ENCODE peak calls at places on chromosomes 7 and 10, in ten cellular contexts. One of them, this sample, is unnamed.

GRCh38 chr7:26515462-26515861 is 223.8 kb downstream of the SNX10 start:
- DNase-seq in stimulated activated naive CD8-positive, alpha-beta T cell treated with anti-CD3 and anti-CD28 coated beads, Interleukin-15, Interleukin-2, amounts not matched to agents 100 U/mL and 50 U/mL, for 24 hours: no peak
- DNase-seq in neuronal stem cell: no peak
- DNase-seq in GDM1: no peak
- DNase-seq in effector memory CD8-positive, alpha-beta T cell: no peak
- DNase-seq in astrocyte of the cerebellum: no peak
- DNase-seq in heart right ventricle: no peak
- DNase-seq in iPS-NIHi11: peak; percentile 48
- DNase-seq in heart left ventricle: no peak
- DNase-seq in retinal pigment epithelial cell: no peak
- DNase-seq in this sample: no peak

GRCh38 chr10:48451969-48452878 is 145.7 kb downstream of the MAPK8 start:
- DNase-seq in stimulated activated naive CD8-positive, alpha-beta T cell treated with anti-CD3 and anti-CD28 coated beads, Interleukin-15, Interleukin-2, amounts not matched to agents 100 U/mL and 50 U/mL, for 24 hours: no peak
- DNase-seq in neuronal stem cell: no peak
- DNase-seq in GDM1: no peak
- DNase-seq in effector memory CD8-positive, alpha-beta T cell: no peak
- DNase-seq in astrocyte of the cerebellum: no peak
- DNase-seq in heart right ventricle: no peak
- DNase-seq in iPS-NIHi11: no peak
- DNase-seq in heart left ventricle: peak; percentile 27
- DNase-seq in retinal pigment epithelial cell: no peak
- DNase-seq in this sample: peak; percentile 24

GRCh38 chr10:121159670-121160069 is 308.5 kb downstream of the WDR11 start:
- DNase-seq in stimulated activated naive CD8-positive, alpha-beta T cell treated with anti-CD3 and anti-CD28 coated beads, Interleukin-15, Interleukin-2, amounts not matched to agents 100 U/mL and 50 U/mL, for 24 hours: peak; percentile 4
- DNase-seq in neuronal stem cell: no peak
- DNase-seq in GDM1: no peak
- DNase-seq in effector memory CD8-positive, alpha-beta T cell: no peak
- DNase-seq in astrocyte of the cerebellum: no peak
- DNase-seq in heart right ventricle: no peak
- DNase-seq in iPS-NIHi11: no peak
- DNase-seq in heart left ventricle: no peak
- DNase-seq in retinal pigment epithelial cell: no peak
- DNase-seq in this sample: no peak

GRCh38 chr7:151308791-151309190 is 32.8 kb upstream of the NUB1 start:
- DNase-seq in stimulated activated naive CD8-positive, alpha-beta T cell treated with anti-CD3 and anti-CD28 coated beads, Interleukin-15, Interleukin-2, amounts not matched to agents 100 U/mL and 50 U/mL, for 24 hours: no peak
- DNase-seq in neuronal stem cell: no peak
- DNase-seq in GDM1: no peak
- DNase-seq in effector memory CD8-positive, alpha-beta T cell: no peak
- DNase-seq in astrocyte of the cerebellum: no peak
- DNase-seq in heart right ventricle: no peak
- DNase-seq in iPS-NIHi11: no peak
- DNase-seq in heart left ventricle: no peak
- DNase-seq in retinal pigment epithelial cell: no peak
- DNase-seq in this sample: no peak

GRCh38 chr7:16648551-16648950 is 2.6 kb downstream of the BZW2 start:
- DNase-seq in stimulated activated naive CD8-positive, alpha-beta T cell treated with anti-CD3 and anti-CD28 coated beads, Interleukin-15, Interleukin-2, amounts not matched to agents 100 U/mL and 50 U/mL, for 24 hours: no peak
- DNase-seq in neuronal stem cell: no peak
- DNase-seq in GDM1: no peak
- DNase-seq in effector memory CD8-positive, alpha-beta T cell: no peak
- DNase-seq in astrocyte of the cerebellum: no peak
- DNase-seq in heart right ventricle: no peak
- DNase-seq in iPS-NIHi11: peak; percentile 20
- DNase-seq in heart left ventricle: no peak
- DNase-seq in retinal pigment epithelial cell: no peak
- DNase-seq in this sample: no peak

GRCh38 chr7:135774284-135774683 is 25.7 kb upstream of the FAM180A start:
- DNase-seq in stimulated activated naive CD8-positive, alpha-beta T cell treated with anti-CD3 and anti-CD28 coated beads, Interleukin-15, Interleukin-2, amounts not matched to agents 100 U/mL and 50 U/mL, for 24 hours: no peak
- DNase-seq in neuronal stem cell: no peak
- DNase-seq in GDM1: no peak
- DNase-seq in effector memory CD8-positive, alpha-beta T cell: no peak
- DNase-seq in astrocyte of the cerebellum: no peak
- DNase-seq in heart right ventricle: no peak
- DNase-seq in iPS-NIHi11: peak; percentile 41
- DNase-seq in heart left ventricle: no peak
- DNase-seq in retinal pigment epithelial cell: peak; percentile 79
- DNase-seq in this sample: no peak

GRCh38 chr7:3267928-3268690 is 32.9 kb upstream of the SDK1 start:
- DNase-seq in stimulated activated naive CD8-positive, alpha-beta T cell treated with anti-CD3 and anti-CD28 coated beads, Interleukin-15, Interleukin-2, amounts not matched to agents 100 U/mL and 50 U/mL, for 24 hours: no peak
- DNase-seq in neuronal stem cell: no peak
- DNase-seq in GDM1: no peak
- DNase-seq in effector memory CD8-positive, alpha-beta T cell: no peak
- DNase-seq in astrocyte of the cerebellum: peak; percentile 84
- DNase-seq in heart right ventricle: no peak
- DNase-seq in iPS-NIHi11: no peak
- DNase-seq in heart left ventricle: no peak
- DNase-seq in retinal pigment epithelial cell: no peak
- DNase-seq in this sample: no peak

GRCh38 chr7:149474309-149475120 is 13.7 kb upstream of the ZNF777 start:
- DNase-seq in stimulated activated naive CD8-positive, alpha-beta T cell treated with anti-CD3 and anti-CD28 coated beads, Interleukin-15, Interleukin-2, amounts not matched to agents 100 U/mL and 50 U/mL, for 24 hours: no peak
- DNase-seq in neuronal stem cell: no peak
- DNase-seq in GDM1: no peak
- DNase-seq in effector memory CD8-positive, alpha-beta T cell: no peak
- DNase-seq in astrocyte of the cerebellum: no peak
- DNase-seq in heart right ventricle: no peak
- DNase-seq in iPS-NIHi11: peak; percentile 55
- DNase-seq in heart left ventricle: peak; percentile 61
- DNase-seq in retinal pigment epithelial cell: no peak
- DNase-seq in this sample: no peak

GRCh38 chr7:130899638-130900401 is 165.8 kb upstream of the KLF14 start:
- DNase-seq in stimulated activated naive CD8-positive, alpha-beta T cell treated with anti-CD3 and anti-CD28 coated beads, Interleukin-15, Interleukin-2, amounts not matched to agents 100 U/mL and 50 U/mL, for 24 hours: no peak
- DNase-seq in neuronal stem cell: no peak
- DNase-seq in GDM1: no peak
- DNase-seq in effector memory CD8-positive, alpha-beta T cell: no peak
- DNase-seq in astrocyte of the cerebellum: no peak
- DNase-seq in heart right ventricle: no peak
- DNase-seq in iPS-NIHi11: no peak
- DNase-seq in heart left ventricle: no peak
- DNase-seq in retinal pigment epithelial cell: no peak
- DNase-seq in this sample: peak; percentile 87

GRCh38 chr7:20301311-20301939 is 29.3 kb upstream of the ITGB8 start:
- DNase-seq in stimulated activated naive CD8-positive, alpha-beta T cell treated with anti-CD3 and anti-CD28 coated beads, Interleukin-15, Interleukin-2, amounts not matched to agents 100 U/mL and 50 U/mL, for 24 hours: no peak
- DNase-seq in neuronal stem cell: no peak
- DNase-seq in GDM1: no peak
- DNase-seq in effector memory CD8-positive, alpha-beta T cell: no peak
- DNase-seq in astrocyte of the cerebellum: no peak
- DNase-seq in heart right ventricle: no peak
- DNase-seq in iPS-NIHi11: no peak
- DNase-seq in heart left ventricle: no peak
- DNase-seq in retinal pigment epithelial cell: no peak
- DNase-seq in this sample: no peak

GRCh38 chr10:123136221-123136805 is 543 bp downstream of the HMX3 start:
- DNase-seq in stimulated activated naive CD8-positive, alpha-beta T cell treated with anti-CD3 and anti-CD28 coated beads, Interleukin-15, Interleukin-2, amounts not matched to agents 100 U/mL and 50 U/mL, for 24 hours: peak; percentile 18
- DNase-seq in neuronal stem cell: no peak
- DNase-seq in GDM1: no peak
- DNase-seq in effector memory CD8-positive, alpha-beta T cell: no peak
- DNase-seq in astrocyte of the cerebellum: no peak
- DNase-seq in heart right ventricle: no peak
- DNase-seq in iPS-NIHi11: no peak
- DNase-seq in heart left ventricle: no peak
- DNase-seq in retinal pigment epithelial cell: no peak
- DNase-seq in this sample: no peak

GRCh38 chr7:155292680-155293226 is 4.9 kb upstream of the INSIG1 start:
- DNase-seq in stimulated activated naive CD8-positive, alpha-beta T cell treated with anti-CD3 and anti-CD28 coated beads, Interleukin-15, Interleukin-2, amounts not matched to agents 100 U/mL and 50 U/mL, for 24 hours: no peak
- DNase-seq in neuronal stem cell: no peak
- DNase-seq in GDM1: no peak
- DNase-seq in effector memory CD8-positive, alpha-beta T cell: no peak
- DNase-seq in astrocyte of the cerebellum: no peak
- DNase-seq in heart right ventricle: no peak
- DNase-seq in iPS-NIHi11: no peak
- DNase-seq in heart left ventricle: no peak
- DNase-seq in retinal pigment epithelial cell: no peak
- DNase-seq in this sample: peak; percentile 23

GRCh38 chr7:80014507-80014906 is 120.1 kb upstream of the GNAI1 start:
- DNase-seq in stimulated activated naive CD8-positive, alpha-beta T cell treated with anti-CD3 and anti-CD28 coated beads, Interleukin-15, Interleukin-2, amounts not matched to agents 100 U/mL and 50 U/mL, for 24 hours: no peak
- DNase-seq in neuronal stem cell: no peak
- DNase-seq in GDM1: no peak
- DNase-seq in effector memory CD8-positive, alpha-beta T cell: no peak
- DNase-seq in astrocyte of the cerebellum: peak; percentile 57
- DNase-seq in heart right ventricle: no peak
- DNase-seq in iPS-NIHi11: peak; percentile 6
- DNase-seq in heart left ventricle: no peak
- DNase-seq in retinal pigment epithelial cell: peak; percentile 44
- DNase-seq in this sample: no peak

GRCh38 chr10:28678687-28679457 is 1.6 kb downstream of the BAMBI start:
- DNase-seq in stimulated activated naive CD8-positive, alpha-beta T cell treated with anti-CD3 and anti-CD28 coated beads, Interleukin-15, Interleukin-2, amounts not matched to agents 100 U/mL and 50 U/mL, for 24 hours: no peak
- DNase-seq in neuronal stem cell: no peak
- DNase-seq in GDM1: no peak
- DNase-seq in effector memory CD8-positive, alpha-beta T cell: no peak
- DNase-seq in astrocyte of the cerebellum: no peak
- DNase-seq in heart right ventricle: no peak
- DNase-seq in iPS-NIHi11: no peak
- DNase-seq in heart left ventricle: no peak
- DNase-seq in retinal pigment epithelial cell: no peak
- DNase-seq in this sample: no peak

GRCh38 chr10:17710181-17710580 is 41.8 kb upstream of the TMEM236 start:
- DNase-seq in stimulated activated naive CD8-positive, alpha-beta T cell treated with anti-CD3 and anti-CD28 coated beads, Interleukin-15, Interleukin-2, amounts not matched to agents 100 U/mL and 50 U/mL, for 24 hours: no peak
- DNase-seq in neuronal stem cell: no peak
- DNase-seq in GDM1: no peak
- DNase-seq in effector memory CD8-positive, alpha-beta T cell: no peak
- DNase-seq in astrocyte of the cerebellum: no peak
- DNase-seq in heart right ventricle: no peak
- DNase-seq in iPS-NIHi11: no peak
- DNase-seq in heart left ventricle: no peak
- DNase-seq in retinal pigment epithelial cell: no peak
- DNase-seq in this sample: no peak

GRCh38 chr10:118767297-118768040 is 12.7 kb upstream of the CACUL1 start:
- DNase-seq in stimulated activated naive CD8-positive, alpha-beta T cell treated with anti-CD3 and anti-CD28 coated beads, Interleukin-15, Interleukin-2, amounts not matched to agents 100 U/mL and 50 U/mL, for 24 hours: no peak
- DNase-seq in neuronal stem cell: no peak
- DNase-seq in GDM1: no peak
- DNase-seq in effector memory CD8-positive, alpha-beta T cell: no peak
- DNase-seq in astrocyte of the cerebellum: no peak
- DNase-seq in heart right ventricle: no peak
- DNase-seq in iPS-NIHi11: no peak
- DNase-seq in heart left ventricle: no peak
- DNase-seq in retinal pigment epithelial cell: no peak
- DNase-seq in this sample: no peak